ENCODE peak calls at places on chromosomes 3 and 15, in nine cellular contexts. I is NCI-H1436; W is dermis microvascular lymphatic vessel endothelial cell; O is T-helper 2 cell; H is GM10248; J is T-helper 17 cell; L is retina; G is heart right ventricle; S is activated naive CD4-positive, alpha-beta T cell treated with Interleukin-2 at 50 U/mL for 16 hours. K is an unnamed sample.

GRCh38 chr3:149401215-149401925 is 23.9 kb upstream of the TM4SF1 start:
- DNase-seq in I (no peak), W (peak; percentile 72), O (no peak), H (no peak), J (no peak), L (no peak), G (no peak), S (no peak), K (no peak)

GRCh38 chr3:13762931-13763330 is 116.9 kb downstream of the WNT7A start:
- DNase-seq in I (no peak), W (no peak), O (no peak), H (no peak), J (no peak), L (no peak), G (no peak), S (no peak), K (no peak)

GRCh38 chr15:53962646-53963561 is 15.3 kb upstream of the UNC13C start:
- DNase-seq in I (peak; percentile 11), W (peak; percentile 12), O (no peak), H (no peak), J (no peak), L (peak; percentile 44), G (peak; percentile 4), S (peak; percentile 2), K (no peak)

GRCh38 chr15:31352911-31353811 is 26.5 kb downstream of the KLF13 start:
- DNase-seq in I (no peak), W (peak; percentile 82), O (no peak), H (peak; percentile 89), J (no peak), L (no peak), G (peak; percentile 77), S (peak; percentile 56), K (no peak)

GRCh38 chr3:88957751-88958452 is 149.5 kb upstream of the EPHA3 start:
- DNase-seq in I (no peak), W (no peak), O (no peak), H (no peak), J (no peak), L (no peak), G (no peak), S (no peak), K (no peak)

GRCh38 chr3:143331336-143331735 is 211.8 kb downstream of the CHST2 start:
- DNase-seq in I (no peak), W (peak; percentile 91), O (no peak), H (no peak), J (no peak), L (no peak), G (no peak), S (no peak), K (peak; percentile 99)

GRCh38 chr3:53084310-53085001 is 38.6 kb upstream of the SFMBT1 start:
- DNase-seq in I (no peak), W (no peak), O (no peak), H (no peak), J (no peak), L (peak; percentile 57), G (peak; percentile 33), S (no peak), K (peak; percentile 25)

GRCh38 chr15:79221696-79222095 is 60.8 kb upstream of the ANKRD34C start:
- DNase-seq in I (no peak), W (no peak), O (no peak), H (no peak), J (no peak), L (no peak), G (no peak), S (no peak), K (no peak)

GRCh38 chr3:125148836-125149235 is 63.7 kb downstream of the SLC12A8 start:
- DNase-seq in I (no peak), W (no peak), O (no peak), H (peak; percentile 39), J (no peak), L (no peak), G (peak; percentile 68), S (no peak), K (no peak)

GRCh38 chr3:43171770-43172169 is 65.9 kb upstream of the POMGNT2 start:
- DNase-seq in I (no peak), W (no peak), O (no peak), H (no peak), J (no peak), L (no peak), G (no peak), S (no peak), K (no peak)

GRCh38 chr3:108477511-108478147 is 32.8 kb downstream of the MYH15 start:
- DNase-seq in I (peak; percentile 83), W (peak; percentile 75), O (no peak), H (peak; percentile 36), J (peak; percentile 16), L (peak; percentile 61), G (peak; percentile 14), S (peak; percentile 56), K (peak; percentile 60)

GRCh38 chr3:25380222-25380739 is 47.8 kb upstream of the RARB start:
- DNase-seq in I (no peak), W (no peak), O (no peak), H (no peak), J (no peak), L (no peak), G (no peak), S (no peak), K (no peak)

GRCh38 chr3:197549261-197549885 is 6.4 kb downstream of the BDH1 start:
- DNase-seq in I (no peak), W (no peak), O (no peak), H (no peak), J (no peak), L (no peak), G (no peak), S (no peak), K (no peak)

GRCh38 chr3:18758047-18758704 is 333.0 kb upstream of the SATB1 start:
- DNase-seq in I (peak; percentile 50), W (no peak), O (no peak), H (peak; percentile 20), J (no peak), L (peak; percentile 7), G (no peak), S (peak; percentile 3), K (no peak)

GRCh38 chr15:35547775-35548364 is 1.9 kb upstream of the DPH6 start:
- DNase-seq in I (no peak), W (no peak), O (no peak), H (no peak), J (no peak), L (no peak), G (no peak), S (no peak), K (no peak)

GRCh38 chr3:149342413-149343340 is 9.2 kb upstream of the TM4SF18 start:
- DNase-seq in I (no peak), W (peak; percentile 76), O (no peak), H (no peak), J (no peak), L (no peak), G (no peak), S (no peak), K (no peak)

GRCh38 chr15:77969055-77969454 is 108.5 kb downstream of the TBC1D2B start:
- DNase-seq in I (no peak), W (no peak), O (no peak), H (no peak), J (no peak), L (no peak), G (no peak), S (no peak), K (no peak)